ENCODE peak calls at places on chromosome 12, in five cellular contexts. R is GM12891, U is omental fat pad, K is C1 segment of cervical spinal cord, P is NCI-H526 treated with DMSO at 0.1 percent for 48 hours. Y is an unnamed sample.
A peak's percentile ranks its signal among the peaks of the same experiment; 100 is the strongest.

GRCh38 chr12:7060353-7060954 is at the start of gene C1S:
- DNase-seq in R (no peak), U (peak; percentile 35), K (peak; percentile 10), P (no peak), Y (peak; percentile 69)

GRCh38 chr12:21823581-21823980 is 49.1 kb upstream of the KCNJ8 start:
- DNase-seq in R (no peak), U (no peak), K (peak; percentile 1), P (no peak), Y (no peak)

GRCh38 chr12:131986847-131987398 is 37.2 kb downstream of the EP400 start:
- DNase-seq in R (no peak), U (no peak), K (no peak), P (no peak), Y (no peak)

GRCh38 chr12:94615284-94616216 is 34.8 kb downstream of the TMCC3 start:
- DNase-seq in R (no peak), U (peak; percentile 32), K (peak; percentile 67), P (no peak), Y (peak; percentile 69)

GRCh38 chr12:96177013-96177412 is 17.2 kb upstream of the ELK3 start:
- DNase-seq in R (no peak), U (no peak), K (no peak), P (no peak), Y (no peak)

GRCh38 chr12:59695379-59695778 is 99.5 kb downstream of the SLC16A7 start:
- DNase-seq in R (no peak), U (no peak), K (no peak), P (no peak), Y (no peak)

GRCh38 chr12:2960432-2960956 is 1.3 kb downstream of the TEAD4 start:
- DNase-seq in R (no peak), U (no peak), K (no peak), P (peak; percentile 86), Y (peak; percentile 26)

GRCh38 chr12:122721057-122721545 is 4.5 kb upstream of the HCAR3 start:
- DNase-seq in R (no peak), U (no peak), K (no peak), P (no peak), Y (peak; percentile 38)

GRCh38 chr12:11819643-11820042 is 170.2 kb downstream of the ETV6 start:
- DNase-seq in R (no peak), U (no peak), K (no peak), P (no peak), Y (no peak)

GRCh38 chr12:97235102-97235501 is 227.5 kb upstream of the RMST start:
- DNase-seq in R (no peak), U (no peak), K (no peak), P (no peak), Y (no peak)

GRCh38 chr12:47987411-47988072 is 16.7 kb downstream of the COL2A1 start:
- DNase-seq in R (no peak), U (no peak), K (no peak), P (no peak), Y (no peak)

GRCh38 chr12:49553512-49554088 is 14.3 kb downstream of the MCRS1 start:
- DNase-seq in R (no peak), U (no peak), K (no peak), P (peak; percentile 70), Y (no peak)

GRCh38 chr12:41189395-41190251 is 1.5 kb downstream of the PDZRN4 start:
- DNase-seq in R (no peak), U (no peak), K (peak; percentile 40), P (no peak), Y (no peak)

GRCh38 chr12:65596514-65597010 is 227.7 kb upstream of the HMGA2 start:
- DNase-seq in R (no peak), U (no peak), K (no peak), P (no peak), Y (no peak)

GRCh38 chr12:18886962-18887361 is 149.0 kb downstream of the CAPZA3 start:
- DNase-seq in R (no peak), U (no peak), K (no peak), P (no peak), Y (no peak)

GRCh38 chr12:82673698-82674097 is 13.0 kb upstream of the TMTC2 start:
- DNase-seq in R (no peak), U (no peak), K (no peak), P (no peak), Y (no peak)

GRCh38 chr12:75041481-75041880 is 168.2 kb downstream of the KCNC2 start:
- DNase-seq in R (no peak), U (no peak), K (no peak), P (no peak), Y (no peak)

GRCh38 chr12:49190317-49190716 is 1.4 kb upstream of the TUBA1A start:
- DNase-seq in R (no peak), U (no peak), K (no peak), P (peak; percentile 57), Y (no peak)

GRCh38 chr12:13154027-13154538 is 42.4 kb upstream of the EMP1 start:
- DNase-seq in R (no peak), U (no peak), K (no peak), P (no peak), Y (no peak)

GRCh38 chr12:43893670-43894069 is 57.8 kb downstream of the TMEM117 start:
- DNase-seq in R (no peak), U (no peak), K (no peak), P (no peak), Y (no peak)

GRCh38 chr12:91482231-91482630 is 299.6 kb upstream of the DCN start:
- DNase-seq in R (no peak), U (no peak), K (no peak), P (no peak), Y (no peak)

GRCh38 chr12:112988224-112988623 is 9.9 kb downstream of the OAS2 start:
- DNase-seq in R (no peak), U (no peak), K (no peak), P (no peak), Y (no peak)

GRCh38 chr12:108666326-108666995 is 32.8 kb upstream of the SELPLG start:
- DNase-seq in R (no peak), U (no peak), K (peak; percentile 30), P (no peak), Y (no peak)

GRCh38 chr12:42981379-42981778 is 391.8 kb upstream of the PRICKLE1 start:
- DNase-seq in R (no peak), U (no peak), K (no peak), P (no peak), Y (no peak)

GRCh38 chr12:62632521-62632920 is 165.9 kb downstream of the MON2 start:
- DNase-seq in R (peak; percentile 42), U (no peak), K (peak; percentile 51), P (no peak), Y (no peak)

GRCh38 chr12:93922583-93923006 is 225.8 kb upstream of the PLXNC1 start:
- DNase-seq in R (no peak), U (no peak), K (no peak), P (no peak), Y (no peak)

GRCh38 chr12:91332305-91332704 is 149.7 kb upstream of the DCN start:
- DNase-seq in R (no peak), U (no peak), K (no peak), P (no peak), Y (no peak)

GRCh38 chr12:124617615-124618014 is 50.2 kb upstream of the NCOR2 start:
- DNase-seq in R (no peak), U (no peak), K (no peak), P (no peak), Y (no peak)

GRCh38 chr12:86233126-86233525 is 23.1 kb downstream of the MGAT4C start:
- DNase-seq in R (no peak), U (no peak), K (no peak), P (no peak), Y (no peak)

GRCh38 chr12:111419784-111420183 is 14.1 kb downstream of the SH2B3 start:
- DNase-seq in R (no peak), U (no peak), K (no peak), P (no peak), Y (no peak)

GRCh38 chr12:45671254-45671653 is 58.3 kb upstream of the ARID2 start:
- DNase-seq in R (no peak), U (no peak), K (no peak), P (no peak), Y (no peak)

GRCh38 chr12:12333407-12333831 is 16.6 kb downstream of the MANSC1 start:
- DNase-seq in R (no peak), U (no peak), K (no peak), P (no peak), Y (peak; percentile 63)